ENCODE peak calls at places on chromosome 1, in six cellular contexts. O, N, D, I, U and S are unnamed samples.

GRCh38 chr1:186903374-186904129 is 74.8 kb downstream of the PLA2G4A start:
- DNase-seq in O (no peak), N (no peak), U (no peak), I (no peak), D (no peak), S (no peak)

GRCh38 chr1:172727956-172728603 is 69.2 kb downstream of the FASLG start:
- DNase-seq in U (peak; percentile 58), D (no peak), I (no peak), N (no peak), O (peak; percentile 42), S (peak; percentile 18)

GRCh38 chr1:150507912-150508864 is at the start of gene ECM1:
- DNase-seq in U (no peak), N (no peak), I (peak; percentile 74), D (peak; percentile 91), O (no peak), S (no peak)

GRCh38 chr1:59554011-59554673 is 257.2 kb downstream of the FGGY start:
- DNase-seq in I (no peak), N (no peak), U (no peak), O (no peak), D (no peak), S (no peak)

GRCh38 chr1:54980528-54981241 is at the start of gene TMEM61:
- DNase-seq in I (no peak), N (peak; percentile 58), U (no peak), D (peak; percentile 60), O (peak; percentile 66), S (no peak)

GRCh38 chr1:94383966-94384408 is 34.2 kb upstream of the ABCD3 start:
- DNase-seq in D (no peak), O (no peak), N (no peak), U (no peak), I (no peak), S (peak; percentile 36)

GRCh38 chr1:220221670-220222069 is 50.6 kb downstream of the RAB3GAP2 start:
- DNase-seq in N (no peak), O (no peak), U (no peak), I (no peak), D (no peak), S (no peak)

GRCh38 chr1:110783292-110783918 is 89.5 kb upstream of the CD53 start:
- DNase-seq in D (peak; percentile 71), U (peak; percentile 77), N (peak; percentile 60), O (peak; percentile 67), I (peak; percentile 28), S (peak; percentile 41)

GRCh38 chr1:173861731-173862145 is 6.1 kb downstream of the GAS5 start:
- DNase-seq in U (no peak), O (no peak), D (no peak), N (no peak), I (no peak), S (no peak)

GRCh38 chr1:160062134-160062533 is 7.8 kb downstream of the KCNJ10 start:
- DNase-seq in N (no peak), U (no peak), I (no peak), O (peak; percentile 67), D (no peak), S (no peak)